ENCODE peak calls at places on chromosome 12, in four cellular contexts. One of them, this sample, is unnamed.

GRCh38 chr12:94148841-94149780 is 734 bp downstream of the PLXNC1 start:
- DNase-seq in K562: no peak
- DNase-seq in GM12878: no peak
- DNase-seq in HepG2: no peak
- DNase-seq in this sample: peak

GRCh38 chr12:50764861-50765324 is 992 bp downstream of the ATF1 start:
- DNase-seq in K562: no peak
- DNase-seq in GM12878: no peak
- DNase-seq in HepG2: peak
- DNase-seq in this sample: peak

GRCh38 chr12:49932023-49932422 is 18.5 kb upstream of the AQP2 start:
- DNase-seq in K562: no peak
- DNase-seq in GM12878: no peak
- DNase-seq in HepG2: no peak
- DNase-seq in this sample: no peak

GRCh38 chr12:108982621-108983219 is 38.1 kb downstream of the SVOP start:
- DNase-seq in K562: no peak
- DNase-seq in GM12878: no peak
- DNase-seq in HepG2: no peak
- DNase-seq in this sample: no peak

GRCh38 chr12:127381043-127381668 is 885.8 kb upstream of the TMEM132C start:
- DNase-seq in K562: peak
- DNase-seq in GM12878: no peak
- DNase-seq in HepG2: peak
- DNase-seq in this sample: peak

GRCh38 chr12:17134315-17134714 is 528.4 kb upstream of the LMO3 start:
- DNase-seq in K562: no peak
- DNase-seq in GM12878: no peak
- DNase-seq in HepG2: no peak
- DNase-seq in this sample: no peak

GRCh38 chr12:46904406-46905240 is 78.8 kb upstream of the SLC38A4 start:
- DNase-seq in K562: no peak
- DNase-seq in GM12878: no peak
- DNase-seq in HepG2: no peak
- DNase-seq in this sample: no peak

GRCh38 chr12:108803428-108804105 is 53.8 kb downstream of the SSH1 start:
- DNase-seq in K562: peak
- DNase-seq in GM12878: peak
- DNase-seq in HepG2: peak
- DNase-seq in this sample: peak

GRCh38 chr12:20555015-20555414 is 140.1 kb upstream of the SLCO1C1 start:
- DNase-seq in K562: no peak
- DNase-seq in GM12878: no peak
- DNase-seq in HepG2: no peak
- DNase-seq in this sample: no peak

GRCh38 chr12:120625557-120626419 is 14.6 kb upstream of the CABP1 start:
- DNase-seq in K562: peak
- DNase-seq in GM12878: peak
- DNase-seq in HepG2: no peak
- DNase-seq in this sample: peak

GRCh38 chr12:4293942-4294505 is 20.5 kb downstream of the CCND2 start:
- DNase-seq in K562: no peak
- DNase-seq in GM12878: no peak
- DNase-seq in HepG2: no peak
- DNase-seq in this sample: no peak
- TF ChIP-seq CHD2 in K562: no peak
- TF ChIP-seq CHD2 in GM12878: no peak
- TF ChIP-seq CHD2 in HepG2: no peak
- TF ChIP-seq CHD2 in this sample: no peak

GRCh38 chr12:66127695-66128094 is 2.9 kb downstream of the LLPH start:
- DNase-seq in K562: no peak
- DNase-seq in GM12878: no peak
- DNase-seq in HepG2: no peak
- DNase-seq in this sample: no peak
- TF ChIP-seq MYC in K562: no peak
- TF ChIP-seq MYC in GM12878: no peak
- TF ChIP-seq MYC in HepG2: no peak
- TF ChIP-seq MYC in this sample: no peak

GRCh38 chr12:63916561-63917476 is 72.3 kb downstream of the SRGAP1 start:
- DNase-seq in K562: no peak
- DNase-seq in GM12878: no peak
- DNase-seq in HepG2: no peak
- DNase-seq in this sample: no peak
- TF ChIP-seq CHD2 in K562: no peak
- TF ChIP-seq CHD2 in GM12878: no peak
- TF ChIP-seq CHD2 in HepG2: no peak
- TF ChIP-seq CHD2 in this sample: no peak

GRCh38 chr12:57388425-57388824 is 42.4 kb downstream of the R3HDM2 start:
- DNase-seq in K562: no peak
- DNase-seq in GM12878: no peak
- DNase-seq in HepG2: no peak
- DNase-seq in this sample: no peak

GRCh38 chr12:57390174-57390573 is 40.7 kb downstream of the R3HDM2 start:
- DNase-seq in K562: no peak
- DNase-seq in GM12878: no peak
- DNase-seq in HepG2: no peak
- DNase-seq in this sample: no peak

GRCh38 chr12:57385586-57385985 is 45.3 kb downstream of the R3HDM2 start:
- DNase-seq in K562: no peak
- DNase-seq in GM12878: no peak
- DNase-seq in HepG2: no peak
- DNase-seq in this sample: no peak

GRCh38 chr12:57386187-57386720 is 44.6 kb downstream of the R3HDM2 start:
- DNase-seq in K562: no peak
- DNase-seq in GM12878: no peak
- DNase-seq in HepG2: no peak
- DNase-seq in this sample: no peak

GRCh38 chr12:57389033-57389432 is 41.8 kb downstream of the R3HDM2 start:
- DNase-seq in K562: no peak
- DNase-seq in GM12878: no peak
- DNase-seq in HepG2: no peak
- DNase-seq in this sample: peak
- TF ChIP-seq MYC in K562: no peak
- TF ChIP-seq MYC in GM12878: no peak
- TF ChIP-seq MYC in HepG2: no peak
- TF ChIP-seq MYC in this sample: no peak

GRCh38 chr12:57603758-57604453 is 718 bp upstream of the DTX3 start:
- DNase-seq in K562: no peak
- DNase-seq in GM12878: no peak
- DNase-seq in HepG2: no peak
- DNase-seq in this sample: no peak
- TF ChIP-seq CHD2 in K562: no peak
- TF ChIP-seq CHD2 in GM12878: no peak
- TF ChIP-seq CHD2 in HepG2: no peak
- TF ChIP-seq CHD2 in this sample: no peak

GRCh38 chr12:48142818-48143674 is 14.3 kb downstream of the ASB8 start:
- DNase-seq in K562: no peak
- DNase-seq in GM12878: no peak
- DNase-seq in HepG2: no peak
- DNase-seq in this sample: no peak

GRCh38 chr12:48145981-48146380 is 11.3 kb downstream of the ASB8 start:
- DNase-seq in K562: no peak
- DNase-seq in GM12878: no peak
- DNase-seq in HepG2: no peak
- DNase-seq in this sample: no peak

GRCh38 chr12:48143898-48144297 is 13.4 kb downstream of the ASB8 start:
- DNase-seq in K562: no peak
- DNase-seq in GM12878: no peak
- DNase-seq in HepG2: no peak
- DNase-seq in this sample: no peak
- TF ChIP-seq MYC in K562: no peak
- TF ChIP-seq MYC in GM12878: no peak
- TF ChIP-seq MYC in HepG2: no peak
- TF ChIP-seq MYC in this sample: no peak

GRCh38 chr12:80272516-80272915 is 171.5 kb upstream of the PTPRQ start:
- DNase-seq in K562: no peak
- DNase-seq in GM12878: no peak
- DNase-seq in HepG2: no peak
- DNase-seq in this sample: no peak
- TF ChIP-seq CHD2 in K562: no peak
- TF ChIP-seq CHD2 in GM12878: no peak
- TF ChIP-seq CHD2 in HepG2: no peak
- TF ChIP-seq CHD2 in this sample: no peak

GRCh38 chr12:87943666-87944065 is 85.5 kb downstream of the C12orf50 start:
- DNase-seq in K562: no peak
- DNase-seq in GM12878: no peak
- DNase-seq in HepG2: no peak
- DNase-seq in this sample: no peak
- TF ChIP-seq MYC in K562: no peak
- TF ChIP-seq MYC in GM12878: no peak
- TF ChIP-seq MYC in HepG2: no peak
- TF ChIP-seq MYC in this sample: no peak

GRCh38 chr12:98235301-98235700 is 280.1 kb upstream of the TMPO start:
- DNase-seq in K562: no peak
- DNase-seq in GM12878: no peak
- DNase-seq in HepG2: no peak
- DNase-seq in this sample: no peak
- TF ChIP-seq CHD2 in K562: no peak
- TF ChIP-seq CHD2 in GM12878: no peak
- TF ChIP-seq CHD2 in HepG2: no peak
- TF ChIP-seq CHD2 in this sample: no peak

This sample was measured in A549.